ENCODE peak calls at places on chromosomes 6 and 20, in ten cellular contexts. D is ACHN; Q is NCI-H2081; Y is C1 segment of cervical spinal cord; B is activated naive CD4-positive, alpha-beta T cell treated with Interleukin-2 at 50 U/mL for 16 hours; E is NCI-H1694; L is upper lobe of right lung; G is progenitor cell of endocrine pancreas; K is NCI-H187 treated with DMSO at 0.1 percent for 48 hours; S is NCI-H460. W is an unnamed sample.

GRCh38 chr20:17735959-17736621 is 36.3 kb downstream of the BANF2 start:
- DNase-seq in L (no peak), S (no peak), G (no peak), E (no peak), B (no peak), D (no peak), Y (no peak), K (no peak), Q (no peak), W (no peak)

GRCh38 chr6:43129434-43130194 is 41.5 kb upstream of the SRF start:
- DNase-seq in S (peak; percentile 18), L (no peak), G (no peak), Q (no peak), E (peak; percentile 2), K (no peak), B (no peak), Y (no peak), D (peak; percentile 41), W (no peak)

GRCh38 chr6:166025149-166025898 is 142.3 kb downstream of the TBXT start:
- DNase-seq in Y (no peak), G (no peak), S (no peak), K (no peak), Q (no peak), L (no peak), D (peak; percentile 70), B (no peak), E (no peak), W (no peak)

GRCh38 chr6:149335924-149336323 is 18.4 kb downstream of the TAB2 start:
- DNase-seq in E (no peak), B (peak; percentile 48), L (no peak), Q (no peak), Y (no peak), D (peak; percentile 58), K (no peak), S (no peak), G (no peak), W (peak; percentile 29)

GRCh38 chr20:53865905-53866786 is 204.2 kb downstream of the BCAS1 start:
- DNase-seq in K (peak; percentile 9), B (no peak), S (peak; percentile 27), Q (no peak), Y (no peak), G (peak; percentile 14), E (no peak), L (no peak), D (peak; percentile 46), W (no peak)

GRCh38 chr20:18137412-18138265 is at the start of the genes KAT14 and PET117:
- DNase-seq in D (peak; percentile 85), K (no peak), Y (peak; percentile 90), S (peak; percentile 86), Q (peak; percentile 95), E (peak; percentile 32), G (peak; percentile 92), B (peak; percentile 94), L (peak; percentile 96), W (peak; percentile 96)

GRCh38 chr6:123062645-123063044 is 66.6 kb downstream of the CLVS2 start:
- DNase-seq in G (no peak), L (no peak), D (no peak), K (no peak), Q (peak; percentile 12), Y (no peak), E (no peak), B (no peak), S (no peak), W (no peak)

GRCh38 chr6:104484626-104485025 is 375.1 kb downstream of the HACE1 start:
- DNase-seq in S (no peak), Y (peak; percentile 66), Q (peak; percentile 58), L (no peak), D (no peak), E (no peak), K (no peak), G (no peak), B (no peak), W (no peak)

GRCh38 chr20:3616250-3616649 is 46.9 kb downstream of the GFRA4 start:
- DNase-seq in Y (no peak), K (no peak), L (peak; percentile 87), E (no peak), S (no peak), Q (no peak), G (no peak), B (no peak), D (no peak), W (no peak)

GRCh38 chr20:7859371-7859802 is 80.9 kb downstream of the HAO1 start:
- DNase-seq in E (peak; percentile 57), L (no peak), D (peak; percentile 37), G (no peak), Y (no peak), S (peak; percentile 62), Q (peak; percentile 63), K (peak; percentile 43), B (no peak), W (no peak)

GRCh38 chr20:31473331-31474096 is 1.4 kb downstream of the DEFB124 start:
- DNase-seq in S (no peak), G (no peak), Q (no peak), B (no peak), Y (no peak), D (no peak), L (no peak), K (no peak), E (no peak), W (no peak)

GRCh38 chr6:157512081-157512682 is 131.2 kb downstream of the ZDHHC14 start:
- DNase-seq in D (no peak), G (no peak), L (no peak), S (no peak), Y (no peak), Q (no peak), K (no peak), E (no peak), B (no peak), W (no peak)

GRCh38 chr20:38714308-38714707 is 10.0 kb upstream of the SLC32A1 start:
- DNase-seq in K (no peak), Y (no peak), Q (no peak), G (no peak), L (no peak), E (no peak), B (no peak), D (no peak), S (no peak), W (no peak)

GRCh38 chr20:63163596-63164560 is 52.1 kb downstream of the YTHDF1 start:
- DNase-seq in G (no peak), Q (no peak), S (no peak), B (no peak), L (no peak), Y (no peak), E (no peak), K (no peak), D (no peak), W (peak; percentile 40)

GRCh38 chr6:12436224-12436623 is 146.1 kb downstream of the EDN1 start:
- DNase-seq in D (no peak), E (no peak), Q (no peak), Y (no peak), G (no peak), B (no peak), L (no peak), K (no peak), S (no peak), W (no peak)

GRCh38 chr6:9139762-9140161 is 704.4 kb upstream of the SLC35B3 start:
- DNase-seq in Q (no peak), D (no peak), S (peak; percentile 37), E (peak; percentile 41), B (no peak), Y (no peak), L (no peak), G (no peak), K (no peak), W (no peak)

GRCh38 chr6:166728884-166729530 is 102.0 kb upstream of the RPS6KA2 start:
- DNase-seq in D (no peak), S (no peak), B (no peak), E (no peak), Q (no peak), Y (no peak), L (no peak), K (no peak), G (no peak), W (no peak)

GRCh38 chr6:33914519-33915120 is 110.8 kb upstream of the MLN start:
- DNase-seq in S (no peak), L (no peak), B (peak; percentile 35), E (no peak), D (no peak), K (no peak), Q (no peak), G (no peak), Y (no peak), W (no peak)

GRCh38 chr20:56429496-56429895 is 17.4 kb downstream of the CASS4 start:
- DNase-seq in K (no peak), B (peak; percentile 65), Q (no peak), D (no peak), S (no peak), G (no peak), Y (no peak), L (no peak), E (no peak), W (no peak)

GRCh38 chr6:149317656-149318571 is at the start of gene TAB2:
- DNase-seq in B (peak; percentile 82), E (no peak), L (peak; percentile 77), D (peak; percentile 40), Q (peak; percentile 7), K (no peak), Y (peak; percentile 75), G (peak; percentile 33), S (no peak), W (peak; percentile 52)

GRCh38 chr6:50843842-50844241 is 25.2 kb downstream of the TFAP2B start:
- DNase-seq in Y (no peak), S (no peak), B (no peak), Q (no peak), E (no peak), G (no peak), K (no peak), L (no peak), D (no peak), W (no peak)

GRCh38 chr6:148967546-148967945 is 220.7 kb downstream of the UST start:
- DNase-seq in Q (no peak), G (no peak), D (no peak), S (no peak), E (no peak), L (no peak), B (no peak), K (no peak), Y (peak; percentile 24), W (no peak)

GRCh38 chr6:17940151-17940791 is 47.2 kb downstream of the KIF13A start:
- DNase-seq in Q (no peak), E (no peak), K (no peak), Y (no peak), B (no peak), G (no peak), D (no peak), S (no peak), L (no peak), W (no peak)

GRCh38 chr6:109441069-109441816 is 719 bp downstream of the SMPD2 start:
- DNase-seq in B (peak; percentile 40), D (peak; percentile 46), Q (no peak), G (peak; percentile 42), L (peak; percentile 79), E (no peak), Y (peak; percentile 56), S (no peak), K (no peak), W (peak; percentile 73)

GRCh38 chr6:12339808-12340487 is 49.8 kb downstream of the EDN1 start:
- DNase-seq in B (no peak), E (no peak), G (no peak), L (no peak), Q (no peak), K (no peak), S (no peak), Y (no peak), D (no peak), W (no peak)

GRCh38 chr6:119643866-119644265 is 294.3 kb upstream of the MAN1A1 start:
- DNase-seq in S (no peak), Y (no peak), D (no peak), K (no peak), G (no peak), E (no peak), L (no peak), B (no peak), Q (no peak), W (no peak)